ENCODE peak calls at places on chromosomes 6 and 20, in six cellular contexts. K is AG09319, F is fibroblast of gingiva, P is anterior cingulate cortex, L is A549, I is NCI-H1092. W is an unnamed sample.

GRCh38 chr6:27743787-27744186 is 168.4 kb downstream of the OR2B2 start:
- DNase-seq in L (no peak), I (no peak), P (no peak), K (no peak), F (no peak), W (peak)

GRCh38 chr20:60345106-60345505 is 386.9 kb downstream of the CDH26 start:
- DNase-seq in F (no peak), L (no peak), K (no peak), P (no peak), I (no peak), W (peak)

GRCh38 chr20:24650091-24650490 is 180.7 kb downstream of the SYNDIG1 start:
- DNase-seq in I (no peak), P (peak), K (no peak), F (peak), L (no peak), W (no peak)

GRCh38 chr20:59455392-59456341 is 148.7 kb upstream of the PHACTR3 start:
- DNase-seq in L (peak), P (peak), F (no peak), K (no peak), I (no peak), W (peak)

GRCh38 chr20:50843331-50844276 is 48.7 kb downstream of the BCAS4 start:
- DNase-seq in L (no peak), K (no peak), I (no peak), P (no peak), F (no peak), W (no peak)

GRCh38 chr20:32067234-32067821 is 15.3 kb downstream of the HCK start:
- DNase-seq in L (peak), I (no peak), F (peak), P (no peak), K (peak), W (no peak)

GRCh38 chr20:58880441-58880840 is 27.9 kb downstream of the GNAS start:
- DNase-seq in P (no peak), K (no peak), I (no peak), F (no peak), L (no peak), W (no peak)

GRCh38 chr6:17580518-17581048 is 19.5 kb upstream of the FAM8A1 start:
- DNase-seq in I (no peak), K (no peak), L (peak), P (no peak), F (peak), W (peak)

GRCh38 chr20:10324198-10324836 is 105.7 kb downstream of the SNAP25 start:
- DNase-seq in L (no peak), K (no peak), I (no peak), P (no peak), F (no peak), W (no peak)

GRCh38 chr6:144149894-144150672 is at the start of gene STX11:
- DNase-seq in P (peak), L (peak), K (no peak), F (peak), I (no peak), W (peak)

GRCh38 chr20:8635837-8636236 is 433.1 kb upstream of the PLCB4 start:
- DNase-seq in I (no peak), F (no peak), P (no peak), L (no peak), K (no peak), W (no peak)

GRCh38 chr6:7579850-7580249 is 10.1 kb upstream of the SNRNP48 start:
- DNase-seq in K (no peak), P (no peak), I (no peak), F (no peak), L (no peak), W (no peak)

GRCh38 chr6:73675466-73676098 is 20.4 kb upstream of the CD109 start:
- DNase-seq in K (peak), I (peak), F (peak), L (peak), P (peak), W (peak)

GRCh38 chr6:82283771-82284420 is 36.4 kb upstream of the IBTK start:
- DNase-seq in F (no peak), P (no peak), K (no peak), L (no peak), I (no peak), W (peak)

GRCh38 chr6:40328988-40329545 is 258.1 kb downstream of the LRFN2 start:
- DNase-seq in F (no peak), L (no peak), P (no peak), I (no peak), K (no peak), W (no peak)

GRCh38 chr20:1122388-1123315 is 4.2 kb downstream of the PSMF1 start:
- DNase-seq in L (peak), K (peak), F (peak), I (no peak), P (no peak), W (no peak)

GRCh38 chr6:134590449-134590848 is 272.5 kb upstream of the SGK1 start:
- DNase-seq in P (no peak), F (peak), K (no peak), L (peak), I (no peak), W (no peak)

GRCh38 chr20:47220161-47220582 is 136.3 kb downstream of the ZMYND8 start:
- DNase-seq in P (no peak), L (peak), K (no peak), I (no peak), F (peak), W (peak)

GRCh38 chr6:75201901-75202672 is 3.8 kb downstream of the COL12A1 start:
- DNase-seq in P (no peak), I (peak), F (peak), K (no peak), L (no peak), W (peak)

GRCh38 chr20:56842086-56842485 is 213.0 kb downstream of the TFAP2C start:
- DNase-seq in I (no peak), L (no peak), P (no peak), K (no peak), F (no peak), W (no peak)

GRCh38 chr6:45955597-45955996 is 60.1 kb downstream of the CLIC5 start:
- DNase-seq in P (no peak), F (no peak), I (no peak), K (no peak), L (no peak), W (no peak)

GRCh38 chr6:29547573-29547972 is 12.0 kb downstream of the UBD start:
- DNase-seq in F (no peak), K (no peak), I (no peak), P (no peak), L (no peak), W (no peak)

GRCh38 chr20:49870261-49870660 is 45.1 kb downstream of the SPATA2 start:
- DNase-seq in F (no peak), P (no peak), L (no peak), K (no peak), I (no peak), W (no peak)

GRCh38 chr6:73421534-73421933 is 26.9 kb downstream of the DDX43 start:
- DNase-seq in L (no peak), K (no peak), F (no peak), P (no peak), I (no peak), W (no peak)

GRCh38 chr6:127969701-127970100 is 68.8 kb upstream of the THEMIS start:
- DNase-seq in I (no peak), K (no peak), P (no peak), F (no peak), L (no peak), W (no peak)

GRCh38 chr6:106520711-106521367 is 108.5 kb downstream of the RTN4IP1 start:
- DNase-seq in F (no peak), P (no peak), K (no peak), L (no peak), I (no peak), W (no peak)

GRCh38 chr20:41339957-41340326 is 679 bp upstream of the LPIN3 start:
- DNase-seq in K (no peak), L (peak), F (peak), I (peak), P (peak), W (peak)

GRCh38 chr6:112941613-112942012 is 594.5 kb downstream of the RFPL4B start:
- DNase-seq in K (no peak), I (no peak), P (no peak), L (no peak), F (no peak), W (no peak)

GRCh38 chr6:163945813-163946212 is 531.3 kb downstream of the QKI start:
- DNase-seq in K (no peak), P (no peak), I (no peak), L (no peak), F (no peak), W (peak)

GRCh38 chr20:8139899-8140298 is 7.8 kb downstream of the PLCB1 start:
- DNase-seq in P (no peak), F (no peak), L (no peak), K (no peak), I (no peak), W (no peak)

GRCh38 chr6:29757701-29758293 is 34.6 kb downstream of the HLA-F start:
- DNase-seq in L (no peak), F (no peak), K (no peak), I (no peak), P (no peak), W (peak)

GRCh38 chr6:24902782-24903181 is 33.0 kb downstream of the RIPOR2 start:
- DNase-seq in P (no peak), I (no peak), F (peak), L (no peak), K (no peak), W (no peak)

GRCh38 chr20:53611449-53611894 is 17.8 kb upstream of the ZNF217 start:
- DNase-seq in L (peak), P (no peak), K (peak), I (no peak), F (peak), W (peak)

GRCh38 chr20:62051901-62052255 is 13.8 kb downstream of the TAF4 start:
- DNase-seq in I (no peak), F (no peak), K (no peak), L (no peak), P (no peak), W (no peak)

GRCh38 chr20:58746551-58747399 is 54.2 kb downstream of the NPEPL1 start:
- DNase-seq in P (no peak), I (no peak), K (no peak), F (no peak), L (no peak), W (no peak)

GRCh38 chr6:32108094-32108627 is 977 bp downstream of the TNXB start:
- DNase-seq in I (no peak), K (no peak), P (no peak), F (peak), L (no peak), W (no peak)

W was measured in ELF-1.